ENCODE peak calls at places on chromosomes 6 and 20, in eight cellular contexts. C is A673; F is fibroblast of lung; D is mammary epithelial cell; O is CD4-positive, alpha-beta T cell; T is naive thymus-derived CD4-positive, alpha-beta T cell; R is thoracic aorta; U is BE2C. Z is an unnamed sample.

GRCh38 chr6:33433560-33434191 is 13.8 kb downstream of the SYNGAP1 start:
- DNase-seq in C (no peak), F (peak; percentile 65), D (no peak), O (no peak), T (no peak), R (no peak), U (no peak), Z (no peak)

GRCh38 chr6:105326216-105326615 is 76.7 kb downstream of the PREP start:
- DNase-seq in C (no peak), F (peak; percentile 90), D (peak; percentile 67), O (no peak), T (no peak), R (no peak), U (peak; percentile 24), Z (no peak)

GRCh38 chr20:8875586-8875985 is 193.3 kb upstream of the PLCB4 start:
- DNase-seq in C (no peak), F (no peak), D (no peak), O (no peak), T (no peak), R (no peak), U (no peak), Z (no peak)

GRCh38 chr6:63795006-63795405 is 159.4 kb downstream of the PHF3 start:
- DNase-seq in C (peak; percentile 66), F (no peak), D (no peak), O (no peak), T (no peak), R (no peak), U (no peak), Z (no peak)

GRCh38 chr6:142635130-142635529 is 309.8 kb downstream of the HIVEP2 start:
- DNase-seq in C (no peak), F (peak; percentile 64), D (peak; percentile 74), O (no peak), T (no peak), R (no peak), U (no peak), Z (no peak)

GRCh38 chr20:24469116-24470030 is at the start of gene SYNDIG1:
- DNase-seq in C (peak; percentile 66), F (peak; percentile 19), D (peak; percentile 20), O (no peak), T (no peak), R (no peak), U (peak; percentile 35), Z (no peak)

GRCh38 chr6:21871831-21872230 is 278.3 kb downstream of the SOX4 start:
- DNase-seq in C (no peak), F (no peak), D (no peak), O (no peak), T (no peak), R (no peak), U (no peak), Z (no peak)

GRCh38 chr6:128078276-128078675 is 177.4 kb upstream of the THEMIS start:
- DNase-seq in C (no peak), F (no peak), D (no peak), O (no peak), T (no peak), R (no peak), U (no peak), Z (no peak)

GRCh38 chr6:33206864-33207568 is 1.3 kb upstream of the RING1 start:
- DNase-seq in C (no peak), F (peak; percentile 63), D (no peak), O (no peak), T (no peak), R (no peak), U (no peak), Z (no peak)

GRCh38 chr6:129684903-129685639 is 24.9 kb downstream of the ARHGAP18 start:
- DNase-seq in C (no peak), F (no peak), D (no peak), O (no peak), T (no peak), R (no peak), U (no peak), Z (no peak)

GRCh38 chr20:60256811-60257210 is 298.6 kb downstream of the CDH26 start:
- DNase-seq in C (no peak), F (no peak), D (no peak), O (no peak), T (no peak), R (no peak), U (no peak), Z (no peak)

GRCh38 chr20:6940052-6940451 is 172.6 kb downstream of the BMP2 start:
- DNase-seq in C (peak; percentile 1), F (no peak), D (peak; percentile 1), O (no peak), T (no peak), R (no peak), U (peak; percentile 23), Z (no peak)

GRCh38 chr6:156781882-156782631 is 4.9 kb downstream of the ARID1B start:
- DNase-seq in C (no peak), F (no peak), D (no peak), O (no peak), T (no peak), R (no peak), U (no peak), Z (no peak)

GRCh38 chr6:32969685-32970412 is 1.5 kb downstream of the BRD2 start:
- DNase-seq in C (peak; percentile 97), F (peak; percentile 96), D (peak; percentile 96), O (peak; percentile 53), T (no peak), R (peak; percentile 86), U (peak; percentile 83), Z (peak; percentile 49)

GRCh38 chr6:43469947-43470346 is 7.4 kb upstream of the TJAP1 start:
- DNase-seq in C (no peak), F (no peak), D (no peak), O (no peak), T (no peak), R (no peak), U (no peak), Z (no peak)

GRCh38 chr6:121838842-121839241 is 403.4 kb downstream of the GJA1 start:
- DNase-seq in C (no peak), F (peak; percentile 93), D (peak; percentile 96), O (no peak), T (no peak), R (no peak), U (no peak), Z (no peak)

GRCh38 chr6:29992792-29993191 is 50.5 kb downstream of the HLA-A start:
- DNase-seq in C (no peak), F (peak; percentile 19), D (peak; percentile 75), O (no peak), T (no peak), R (no peak), U (no peak), Z (no peak)

GRCh38 chr6:157228421-157229218 is 94.7 kb downstream of the TMEM242 start:
- DNase-seq in C (no peak), F (no peak), D (no peak), O (no peak), T (no peak), R (no peak), U (peak; percentile 76), Z (no peak)

GRCh38 chr6:138307816-138308727 is 69.6 kb upstream of the SMIM28 start:
- DNase-seq in C (peak; percentile 71), F (peak; percentile 19), D (no peak), O (no peak), T (no peak), R (no peak), U (peak; percentile 52), Z (no peak)

GRCh38 chr6:30781697-30782424 is 37.5 kb upstream of the IER3 start:
- DNase-seq in C (peak; percentile 98), F (peak; percentile 99), D (peak; percentile 97), O (no peak), T (no peak), R (peak; percentile 91), U (peak; percentile 97), Z (no peak)

GRCh38 chr6:16432075-16433032 is 194.0 kb downstream of the GMPR start:
- DNase-seq in C (peak; percentile 80), F (peak; percentile 69), D (no peak), O (no peak), T (no peak), R (no peak), U (no peak), Z (no peak)

GRCh38 chr6:4844108-4844507 is 67.9 kb downstream of the CDYL start:
- DNase-seq in C (peak; percentile 8), F (no peak), D (no peak), O (no peak), T (no peak), R (no peak), U (peak; percentile 88), Z (no peak)
- H3K9me3 ChIP-seq in C (peaks cover 37% of the 10 kb centered on the region), F (no peaks in the 10 kb centered on the region), D (no peaks in the 10 kb centered on the region), O (peaks cover 33% of the 10 kb centered on the region), T (no peaks in the 10 kb centered on the region), R (peaks cover 28% of the 10 kb centered on the region), U (no peaks in the 10 kb centered on the region), Z (peaks cover 13% of the 10 kb centered on the region)

GRCh38 chr20:55174172-55174571 is 698.8 kb downstream of the DOK5 start:
- DNase-seq in C (no peak), F (no peak), D (peak; percentile 16), O (no peak), T (no peak), R (no peak), U (no peak), Z (no peak)
- H3K9me3 ChIP-seq in C (peaks cover 5% of the 10 kb centered on the region), F (no peaks in the 10 kb centered on the region), D (no peaks in the 10 kb centered on the region), O (no peaks in the 10 kb centered on the region), T (no peaks in the 10 kb centered on the region), R (no peaks in the 10 kb centered on the region), U (no peaks in the 10 kb centered on the region), Z (no peaks in the 10 kb centered on the region)

GRCh38 chr20:49284818-49285217 is 7.0 kb upstream of the ZNFX1 start:
- DNase-seq in C (no peak), F (no peak), D (no peak), O (no peak), T (no peak), R (no peak), U (no peak), Z (no peak)
- H3K9me3 ChIP-seq in C (peaks cover 42% of the 10 kb centered on the region), F (peaks cover 15% of the 10 kb centered on the region), D (no peaks in the 10 kb centered on the region), O (peaks cover 88% of the 10 kb centered on the region), T (peaks cover 20% of the 10 kb centered on the region), R (peaks cover 25% of the 10 kb centered on the region), U (no peaks in the 10 kb centered on the region), Z (peaks cover 85% of the 10 kb centered on the region)

GRCh38 chr6:4799912-4800311 is 23.7 kb downstream of the CDYL start:
- DNase-seq in C (no peak), F (no peak), D (no peak), O (no peak), T (no peak), R (no peak), U (no peak), Z (no peak)

GRCh38 chr6:4794140-4794707 is 18.0 kb downstream of the CDYL start:
- DNase-seq in C (no peak), F (no peak), D (no peak), O (no peak), T (no peak), R (no peak), U (no peak), Z (no peak)

GRCh38 chr6:4800662-4801061 is 24.5 kb downstream of the CDYL start:
- DNase-seq in C (no peak), F (no peak), D (no peak), O (no peak), T (no peak), R (no peak), U (no peak), Z (no peak)

GRCh38 chr6:4801491-4802118 is 25.4 kb downstream of the CDYL start:
- DNase-seq in C (no peak), F (no peak), D (no peak), O (no peak), T (no peak), R (no peak), U (no peak), Z (no peak)

GRCh38 chr6:4797590-4797989 is 21.4 kb downstream of the CDYL start:
- DNase-seq in C (no peak), F (peak; percentile 45), D (no peak), O (no peak), T (no peak), R (no peak), U (no peak), Z (no peak)
- H3K9me3 ChIP-seq in C (no peaks in the 10 kb centered on the region), F (no peaks in the 10 kb centered on the region), D (no peaks in the 10 kb centered on the region), O (peaks cover 4% of the 10 kb centered on the region), T (no peaks in the 10 kb centered on the region), R (peaks cover 5% of the 10 kb centered on the region), U (no peaks in the 10 kb centered on the region), Z (no peaks in the 10 kb centered on the region)